ENCODE peak calls at places on chromosomes 5 and 9, in nine cellular contexts. N is Daoy, A is AG10803, M is fibroblast of pulmonary artery, O is HEK293T, G is fibroblast of villous mesenchyme, B is DMS153, R is endothelial cell, I is occipital lobe. L is an unnamed sample.

GRCh38 chr9:130927995-130928900 is 10.8 kb downstream of the FIBCD1 start:
- DNase-seq in N (peak), A (no peak), M (peak), O (no peak), G (peak), B (peak), R (no peak), I (no peak), L (no peak)

GRCh38 chr9:130932220-130933069 is 6.6 kb downstream of the FIBCD1 start:
- DNase-seq in N (peak), A (no peak), M (peak), O (no peak), G (peak), B (no peak), R (no peak), I (no peak), L (no peak)

GRCh38 chr9:108722396-108722795 is 133.4 kb downstream of the ACTL7B start:
- DNase-seq in N (peak), A (peak), M (no peak), O (no peak), G (no peak), B (no peak), R (no peak), I (no peak), L (no peak)

GRCh38 chr5:88480245-88480644 is 211.6 kb upstream of the TMEM161B start:
- DNase-seq in N (peak), A (peak), M (no peak), O (no peak), G (no peak), B (no peak), R (no peak), I (no peak), L (peak)

GRCh38 chr5:126370796-126371718 is 52.2 kb upstream of the GRAMD2B start:
- DNase-seq in N (peak), A (peak), M (peak), O (no peak), G (no peak), B (no peak), R (no peak), I (no peak), L (peak)

GRCh38 chr9:82247318-82247717 is 258.7 kb downstream of the SPATA31D1 start:
- DNase-seq in N (peak), A (no peak), M (no peak), O (no peak), G (no peak), B (no peak), R (no peak), I (no peak), L (no peak)

GRCh38 chr9:89872913-89873707 is 268.3 kb downstream of the GADD45G start:
- DNase-seq in N (no peak), A (no peak), M (no peak), O (no peak), G (no peak), B (no peak), R (no peak), I (no peak), L (no peak)

GRCh38 chr9:100700689-100701318 is 122.9 kb downstream of the CAVIN4 start:
- DNase-seq in N (peak), A (peak), M (peak), O (no peak), G (peak), B (peak), R (peak), I (no peak), L (peak)

GRCh38 chr9:116941266-116941665 is 254.2 kb downstream of the TRIM32 start:
- DNase-seq in N (no peak), A (no peak), M (no peak), O (no peak), G (no peak), B (no peak), R (no peak), I (no peak), L (peak)

GRCh38 chr9:14205463-14205862 is 108.5 kb downstream of the NFIB start:
- DNase-seq in N (peak), A (peak), M (peak), O (no peak), G (peak), B (no peak), R (no peak), I (no peak), L (no peak)

GRCh38 chr9:33013962-33014664 is 11.0 kb upstream of the DNAJA1 start:
- DNase-seq in N (no peak), A (no peak), M (no peak), O (no peak), G (no peak), B (no peak), R (no peak), I (no peak), L (no peak)

GRCh38 chr5:146103594-146103993 is 1.8 kb downstream of the PLAC8L1 start:
- DNase-seq in N (no peak), A (no peak), M (peak), O (no peak), G (no peak), B (no peak), R (no peak), I (no peak), L (no peak)

GRCh38 chr5:142364251-142365145 is 39.7 kb upstream of the SPRY4 start:
- DNase-seq in N (no peak), A (no peak), M (no peak), O (no peak), G (no peak), B (peak), R (no peak), I (no peak), L (peak)

GRCh38 chr9:36165766-36166149 is 3.4 kb upstream of the CCIN start:
- DNase-seq in N (no peak), A (peak), M (peak), O (no peak), G (no peak), B (no peak), R (no peak), I (no peak), L (peak)

GRCh38 chr5:135031813-135032612 is 2.0 kb downstream of the PITX1 start:
- DNase-seq in N (no peak), A (no peak), M (peak), O (no peak), G (peak), B (no peak), R (no peak), I (no peak), L (no peak)

GRCh38 chr9:89383721-89384300 is 65.5 kb downstream of the SECISBP2 start:
- DNase-seq in N (no peak), A (no peak), M (no peak), O (no peak), G (no peak), B (no peak), R (no peak), I (no peak), L (no peak)

GRCh38 chr5:97231025-97231636 is 48.1 kb upstream of the RIOK2 start:
- DNase-seq in N (peak), A (peak), M (peak), O (peak), G (peak), B (peak), R (peak), I (peak), L (peak)

GRCh38 chr5:95087819-95088317 is 197.0 kb downstream of the MCTP1 start:
- DNase-seq in N (peak), A (peak), M (peak), O (no peak), G (no peak), B (no peak), R (no peak), I (no peak), L (no peak)

GRCh38 chr5:121171834-121172233 is 679.8 kb upstream of the FTMT start:
- DNase-seq in N (peak), A (peak), M (peak), O (no peak), G (no peak), B (no peak), R (no peak), I (no peak), L (no peak)

GRCh38 chr5:76742586-76742985 is 26.7 kb downstream of the F2R start:
- DNase-seq in N (peak), A (peak), M (peak), O (no peak), G (peak), B (no peak), R (no peak), I (no peak), L (no peak)

GRCh38 chr9:120478208-120478607 is 101.8 kb downstream of the CDK5RAP2 start:
- DNase-seq in N (no peak), A (peak), M (peak), O (no peak), G (peak), B (no peak), R (no peak), I (no peak), L (no peak)

GRCh38 chr9:94900222-94901018 is 173.9 kb downstream of the AOPEP start:
- DNase-seq in N (peak), A (peak), M (peak), O (no peak), G (peak), B (no peak), R (no peak), I (no peak), L (no peak)

GRCh38 chr9:115225459-115226116 is 107.6 kb upstream of the TNC start:
- DNase-seq in N (no peak), A (no peak), M (no peak), O (no peak), G (no peak), B (no peak), R (no peak), I (no peak), L (no peak)

GRCh38 chr5:144202072-144202471 is 31.4 kb downstream of the KCTD16 start:
- DNase-seq in N (no peak), A (peak), M (peak), O (no peak), G (peak), B (no peak), R (no peak), I (no peak), L (peak)

GRCh38 chr9:33029106-33029788 is 4.2 kb downstream of the DNAJA1 start:
- DNase-seq in N (no peak), A (peak), M (peak), O (no peak), G (peak), B (no peak), R (no peak), I (no peak), L (no peak)

GRCh38 chr5:39941436-39941835 is 516.7 kb upstream of the DAB2 start:
- DNase-seq in N (no peak), A (peak), M (no peak), O (no peak), G (no peak), B (no peak), R (no peak), I (no peak), L (no peak)

GRCh38 chr5:118967059-118967508 is 21.3 kb downstream of the DTWD2 start:
- DNase-seq in N (no peak), A (no peak), M (no peak), O (no peak), G (no peak), B (no peak), R (no peak), I (no peak), L (no peak)

GRCh38 chr5:92504346-92504745 is 1076.7 kb downstream of the NR2F1-AS1 start:
- DNase-seq in N (no peak), A (no peak), M (peak), O (no peak), G (no peak), B (no peak), R (no peak), I (no peak), L (no peak)

GRCh38 chr5:167582916-167583315 is 708.5 kb upstream of the WWC1 start:
- DNase-seq in N (no peak), A (peak), M (peak), O (no peak), G (no peak), B (no peak), R (no peak), I (no peak), L (no peak)

GRCh38 chr5:111953351-111954127 is 196.5 kb upstream of the NREP start:
- DNase-seq in N (peak), A (peak), M (peak), O (no peak), G (peak), B (no peak), R (no peak), I (no peak), L (no peak)

GRCh38 chr9:117528225-117528624 is 113.4 kb upstream of the ASTN2 start:
- DNase-seq in N (no peak), A (no peak), M (no peak), O (no peak), G (no peak), B (no peak), R (no peak), I (no peak), L (no peak)

GRCh38 chr9:104858846-104859245 is 69.1 kb downstream of the ABCA1 start:
- DNase-seq in N (no peak), A (peak), M (peak), O (no peak), G (peak), B (no peak), R (no peak), I (no peak), L (no peak)

GRCh38 chr5:90434116-90434714 is 24.7 kb upstream of the CETN3 start:
- DNase-seq in N (peak), A (peak), M (peak), O (peak), G (peak), B (no peak), R (peak), I (peak), L (peak)

GRCh38 chr5:158492850-158493249 is 606.9 kb downstream of the EBF1 start:
- DNase-seq in N (peak), A (peak), M (no peak), O (peak), G (no peak), B (no peak), R (no peak), I (no peak), L (no peak)

GRCh38 chr5:55911784-55912653 is 60.9 kb downstream of the IL31RA start:
- DNase-seq in N (no peak), A (peak), M (peak), O (no peak), G (peak), B (no peak), R (no peak), I (no peak), L (no peak)

GRCh38 chr5:108905818-108906217 is 158.1 kb downstream of the FER start:
- DNase-seq in N (no peak), A (peak), M (no peak), O (no peak), G (no peak), B (no peak), R (no peak), I (no peak), L (no peak)

GRCh38 chr5:59548807-59549357 is 344.6 kb downstream of the PDE4D start:
- DNase-seq in N (no peak), A (no peak), M (no peak), O (no peak), G (no peak), B (peak), R (no peak), I (no peak), L (no peak)

GRCh38 chr5:7886849-7887460 is 18.0 kb downstream of the MTRR start:
- DNase-seq in N (no peak), A (peak), M (peak), O (no peak), G (peak), B (peak), R (no peak), I (no peak), L (peak)

GRCh38 chr9:24846248-24846912 is 300.7 kb upstream of the IZUMO3 start:
- DNase-seq in N (no peak), A (no peak), M (no peak), O (no peak), G (no peak), B (no peak), R (no peak), I (no peak), L (no peak)